ENCODE peak calls at places on chromosome 5, in six cellular contexts. P is foreskin fibroblast; L is NCI-H460; A is activated naive CD8-positive, alpha-beta T cell treated with anti-CD3 and anti-CD28 coated beads, Interleukin-2, amount 10 ng/mL, durations not matched to agents 7 days and 5 days; S is M059J; C is NCI-H748 treated with DMSO at 0.1 percent for 48 hours. B is an unnamed sample.

GRCh38 chr5:107593009-107593408 is 77.7 kb downstream of the EFNA5 start:
- DNase-seq in P (peak), L (no peak), A (no peak), S (no peak), C (no peak), B (no peak)

GRCh38 chr5:113090336-113091106 is 113.9 kb downstream of the DCP2 start:
- DNase-seq in P (peak), L (no peak), A (no peak), S (peak), C (no peak), B (peak)

GRCh38 chr5:78647838-78648358 is 674 bp downstream of the LHFPL2 start:
- DNase-seq in P (peak), L (peak), A (no peak), S (peak), C (peak), B (no peak)

GRCh38 chr5:77957931-77958476 is 181.9 kb upstream of the TBCA start:
- DNase-seq in P (peak), L (no peak), A (no peak), S (peak), C (no peak), B (no peak)

GRCh38 chr5:137119321-137119720 is 379.8 kb downstream of the SPOCK1 start:
- DNase-seq in P (no peak), L (no peak), A (no peak), S (no peak), C (peak), B (no peak)

GRCh38 chr5:39623291-39623865 is 198.6 kb upstream of the DAB2 start:
- DNase-seq in P (no peak), L (no peak), A (no peak), S (no peak), C (no peak), B (no peak)

GRCh38 chr5:177539411-177539810 is 15.0 kb downstream of the FAM193B start:
- DNase-seq in P (peak), L (no peak), A (no peak), S (no peak), C (no peak), B (no peak)

GRCh38 chr5:137129906-137130680 is 369.0 kb downstream of the SPOCK1 start:
- DNase-seq in P (no peak), L (no peak), A (no peak), S (no peak), C (no peak), B (no peak)

GRCh38 chr5:112655513-112655912 is 82.2 kb upstream of the APC start:
- DNase-seq in P (no peak), L (no peak), A (no peak), S (no peak), C (no peak), B (no peak)

GRCh38 chr5:135568241-135568640 is 10.6 kb downstream of the CXCL14 start:
- DNase-seq in P (no peak), L (no peak), A (no peak), S (no peak), C (no peak), B (no peak)

GRCh38 chr5:147216552-147217154 is 18.2 kb upstream of the STK32A start:
- DNase-seq in P (no peak), L (peak), A (no peak), S (peak), C (peak), B (no peak)

GRCh38 chr5:27241564-27242257 is 203.3 kb upstream of the CDH9 start:
- DNase-seq in P (peak), L (peak), A (no peak), S (peak), C (no peak), B (no peak)

GRCh38 chr5:71693828-71694427 is 25.1 kb upstream of the CARTPT start:
- DNase-seq in P (no peak), L (no peak), A (no peak), S (no peak), C (no peak), B (no peak)

GRCh38 chr5:55406292-55406691 is 98.5 kb downstream of the MTREX start:
- DNase-seq in P (peak), L (no peak), A (no peak), S (peak), C (peak), B (no peak)

GRCh38 chr5:56862909-56863308 is 46.5 kb upstream of the SETD9 start:
- DNase-seq in P (no peak), L (no peak), A (no peak), S (peak), C (no peak), B (no peak)